ENCODE peak calls at places on chromosome 14, in four cellular contexts. H is psoas muscle; G is stomach; P is stimulated activated CD4-positive, alpha-beta T cell treated with anti-CD3 and anti-CD28 coated beads, Interleukin-4, amount 100 ng/mL, for 1 hour. T is an unnamed sample.

GRCh38 chr14:36529062-36529461 is 9.0 kb upstream of the NKX2-1 start:
- DNase-seq in H (no peak), P (no peak), G (no peak), T (no peak)

GRCh38 chr14:24279301-24280186 is 8.1 kb upstream of the RABGGTA start:
- DNase-seq in P (peak), H (no peak), G (no peak), T (peak)

GRCh38 chr14:69711065-69711464 is 55.9 kb upstream of the SRSF5 start:
- DNase-seq in G (no peak), H (peak), P (no peak), T (peak)

GRCh38 chr14:62185078-62185477 is 422.9 kb downstream of the SNAPC1 start:
- DNase-seq in G (no peak), H (no peak), P (no peak), T (no peak)

GRCh38 chr14:55881577-55882241 is 236.5 kb upstream of the PELI2 start:
- DNase-seq in H (no peak), G (no peak), P (no peak), T (no peak)

GRCh38 chr14:74550071-74550470 is 56.5 kb downstream of the ISCA2 start:
- DNase-seq in G (no peak), H (peak), P (no peak), T (no peak)

GRCh38 chr14:73727181-73727580 is 13.0 kb upstream of the PNMA1 start:
- DNase-seq in G (no peak), H (no peak), P (no peak), T (no peak)

GRCh38 chr14:76293221-76293620 is 82.7 kb upstream of the ESRRB start:
- DNase-seq in G (no peak), H (no peak), P (no peak), T (no peak)

GRCh38 chr14:100434911-100435455 is 111.8 kb downstream of the SLC25A47 start:
- DNase-seq in H (no peak), G (no peak), P (no peak), T (peak)

GRCh38 chr14:68557648-68558047 is 235.2 kb downstream of the ZFP36L1 start:
- DNase-seq in G (no peak), H (no peak), P (no peak), T (no peak)

GRCh38 chr14:104903990-104904389 is 20.7 kb upstream of the PLD4 start:
- DNase-seq in P (no peak), G (no peak), H (no peak), T (no peak)

GRCh38 chr14:82657186-82657675 is 1123.6 kb upstream of the SEL1L start:
- DNase-seq in G (no peak), P (no peak), H (no peak), T (no peak)

GRCh38 chr14:87066221-87066817 is 926.7 kb downstream of the GALC start:
- DNase-seq in H (no peak), G (no peak), P (no peak), T (no peak)

GRCh38 chr14:69675877-69676416 is 64.6 kb downstream of the SUSD6 start:
- DNase-seq in H (no peak), G (no peak), P (no peak), T (no peak)

GRCh38 chr14:36935976-36936678 is 236.3 kb downstream of the SLC25A21 start:
- DNase-seq in G (no peak), P (no peak), H (no peak), T (no peak)

GRCh38 chr14:59166258-59166657 is 22.2 kb upstream of the DAAM1 start:
- DNase-seq in H (no peak), G (no peak), P (no peak), T (no peak)

GRCh38 chr14:95515080-95515489 is 1.4 kb downstream of the SYNE3 start:
- DNase-seq in P (no peak), H (peak), G (no peak), T (no peak)

GRCh38 chr14:94761348-94761998 is 8.4 kb downstream of the GSC start:
- DNase-seq in G (no peak), H (peak), P (no peak), T (no peak)

GRCh38 chr14:74500417-74501134 is 7.0 kb downstream of the ISCA2 start:
- DNase-seq in G (no peak), P (no peak), H (no peak), T (no peak)

GRCh38 chr14:105060751-105061427 is 4.3 kb downstream of the GPR132 start:
- DNase-seq in H (peak), P (no peak), G (peak), T (no peak)

GRCh38 chr14:67428501-67429031 is 16.6 kb upstream of the PLEK2 start:
- DNase-seq in H (no peak), P (no peak), G (peak), T (peak)

GRCh38 chr14:69680297-69680696 is 68.9 kb downstream of the SUSD6 start:
- DNase-seq in H (no peak), G (no peak), P (no peak), T (no peak)

GRCh38 chr14:95471526-95472304 is 44.7 kb downstream of the SYNE3 start:
- DNase-seq in H (no peak), P (no peak), G (no peak), T (no peak)